ENCODE peak calls at places on chromosomes 7 and 10, in six cellular contexts. V is neuronal stem cell, M is neural crest cell, N is amniotic epithelial cell, B is EH, J is fibroblast of lung. A is an unnamed sample.

GRCh38 chr10:3472705-3473078 is 300.1 kb upstream of the PITRM1 start:
- DNase-seq in N (peak; percentile 97), V (no peak), J (peak; percentile 74), B (peak; percentile 82), M (no peak), A (no peak)

GRCh38 chr10:3215336-3215860 is 42.8 kb upstream of the PITRM1 start:
- DNase-seq in B (no peak), N (no peak), J (no peak), M (no peak), V (no peak), A (no peak)

GRCh38 chr7:83861-84632 is 108.3 kb upstream of the FAM20C start:
- DNase-seq in B (no peak), N (no peak), M (no peak), J (no peak), V (no peak), A (no peak)

GRCh38 chr7:141158562-141158961 is 84.7 kb downstream of the TMEM178B start:
- DNase-seq in M (no peak), J (peak; percentile 100), B (peak; percentile 94), V (no peak), N (peak; percentile 71), A (no peak)

GRCh38 chr7:131166066-131166465 is 161.6 kb upstream of the MKLN1 start:
- DNase-seq in N (no peak), M (no peak), J (peak; percentile 88), V (no peak), B (peak; percentile 85), A (no peak)

GRCh38 chr10:132608511-132609195 is 71.1 kb downstream of the INPP5A start:
- DNase-seq in J (no peak), N (no peak), M (no peak), V (no peak), B (no peak), A (no peak)

GRCh38 chr10:132562916-132563456 is 25.4 kb downstream of the INPP5A start:
- DNase-seq in J (no peak), N (no peak), M (no peak), B (no peak), V (no peak), A (no peak)

GRCh38 chr10:21125471-21126228 is 228.5 kb upstream of the NEBL start:
- DNase-seq in N (no peak), J (no peak), M (no peak), V (no peak), B (no peak), A (no peak)

GRCh38 chr10:79381804-79382221 is 34.5 kb downstream of the PPIF start:
- DNase-seq in N (peak; percentile 78), J (peak; percentile 90), M (no peak), B (peak; percentile 96), V (no peak), A (no peak)

GRCh38 chr10:100163704-100164621 is 21.9 kb downstream of the ERLIN1 start:
- DNase-seq in N (no peak), M (no peak), J (no peak), V (no peak), B (no peak), A (no peak)

GRCh38 chr7:21261627-21262564 is 166.0 kb upstream of the SP4 start:
- DNase-seq in J (peak; percentile 13), V (peak; percentile 31), N (peak; percentile 27), M (peak; percentile 43), B (peak; percentile 44), A (peak; percentile 1)

GRCh38 chr10:54983255-54983654 is 182.2 kb upstream of the PCDH15 start:
- DNase-seq in M (no peak), V (no peak), J (peak; percentile 4), B (no peak), N (no peak), A (no peak)

GRCh38 chr10:68869623-68870022 is 31.5 kb upstream of the DDX50 start:
- DNase-seq in M (no peak), V (no peak), N (peak; percentile 13), B (no peak), J (no peak), A (no peak)

GRCh38 chr10:111890046-111890445 is 293.5 kb downstream of the GPAM start:
- DNase-seq in M (no peak), B (no peak), N (no peak), V (no peak), J (no peak), A (no peak)

GRCh38 chr7:1851731-1852531 is 181.9 kb downstream of the ELFN1 start:
- DNase-seq in M (no peak), J (no peak), B (no peak), N (no peak), V (no peak), A (no peak)

GRCh38 chr7:750111-750905 is 23.2 kb upstream of the PRKAR1B start:
- DNase-seq in V (no peak), B (no peak), N (no peak), M (no peak), J (no peak), A (no peak)

GRCh38 chr10:131870411-131870810 is 30.4 kb upstream of the PPP2R2D start:
- DNase-seq in V (no peak), B (no peak), N (no peak), J (no peak), M (no peak), A (no peak)

GRCh38 chr10:85600026-85600743 is 766.4 kb downstream of the GRID1 start:
- DNase-seq in J (no peak), V (no peak), M (no peak), N (no peak), B (no peak), A (no peak)

GRCh38 chr10:116124777-116125176 is 148.2 kb downstream of the GFRA1 start:
- DNase-seq in V (no peak), B (no peak), M (no peak), N (no peak), J (no peak), A (no peak)

GRCh38 chr7:99137418-99138180 is 6.3 kb downstream of the SMURF1 start:
- DNase-seq in J (peak; percentile 93), M (peak; percentile 3), B (peak; percentile 85), V (peak; percentile 70), N (peak; percentile 84), A (no peak)

GRCh38 chr10:119595134-119595714 is 1.5 kb downstream of the TIAL1 start:
- DNase-seq in N (peak; percentile 61), V (peak; percentile 20), M (no peak), B (peak; percentile 69), J (peak; percentile 71), A (no peak)

GRCh38 chr7:116097365-116098009 is 66.9 kb upstream of the TFEC start:
- DNase-seq in M (no peak), V (no peak), J (peak; percentile 89), N (peak; percentile 48), B (peak; percentile 82), A (no peak)

GRCh38 chr10:133199992-133200611 is 29.9 kb upstream of the UTF1 start:
- DNase-seq in B (no peak), V (no peak), M (no peak), N (no peak), J (no peak), A (no peak)

GRCh38 chr10:110207805-110208613 is 604 bp downstream of the MXI1 start:
- DNase-seq in N (peak; percentile 25), M (peak; percentile 34), J (peak; percentile 23), V (peak; percentile 48), B (peak; percentile 40), A (no peak)

GRCh38 chr10:290026-290725 is 154.9 kb downstream of the ZMYND11 start:
- DNase-seq in N (no peak), V (no peak), J (peak; percentile 11), M (no peak), B (no peak), A (no peak)

GRCh38 chr10:53314856-53315255 is 542.3 kb upstream of the MBL2 start:
- DNase-seq in N (peak; percentile 73), V (no peak), J (peak; percentile 98), M (no peak), B (peak; percentile 82), A (no peak)

GRCh38 chr7:47428052-47428779 is 153.7 kb downstream of the TNS3 start:
- DNase-seq in M (no peak), B (no peak), J (no peak), N (no peak), V (peak; percentile 23), A (no peak)

GRCh38 chr10:24118246-24118645 is 90.7 kb upstream of the KIAA1217 start:
- DNase-seq in V (no peak), M (no peak), B (no peak), N (peak; percentile 1), J (no peak), A (no peak)

GRCh38 chr10:29083096-29083495 is 205.8 kb upstream of the LYZL1 start:
- DNase-seq in B (no peak), N (no peak), J (no peak), V (no peak), M (no peak), A (peak; percentile 8)

GRCh38 chr10:97991875-97992274 is 38.5 kb downstream of the CRTAC1 start:
- DNase-seq in M (peak; percentile 41), J (peak; percentile 15), B (peak; percentile 32), N (peak; percentile 43), V (peak; percentile 72), A (no peak)

GRCh38 chr7:10685040-10685439 is 288.6 kb upstream of the PHF14 start:
- DNase-seq in N (no peak), V (no peak), M (no peak), B (no peak), J (no peak), A (no peak)

GRCh38 chr7:19268737-19269136 is 123.5 kb upstream of the FERD3L start:
- DNase-seq in M (no peak), V (no peak), J (no peak), N (peak; percentile 88), B (no peak), A (no peak)

GRCh38 chr10:131179386-131179785 is 132.1 kb downstream of the TCERG1L start:
- DNase-seq in V (no peak), N (no peak), B (no peak), M (no peak), J (no peak), A (no peak)

GRCh38 chr7:148729984-148730733 is 31.5 kb downstream of the CUL1 start:
- DNase-seq in N (peak; percentile 21), M (no peak), J (peak; percentile 67), V (no peak), B (peak; percentile 85), A (no peak)